ENCODE peak calls at places on chromosomes 6 and 20, in ten cellular contexts. B is esophagus muscularis mucosa, O is fibroblast of lung, J is BJ, C is lower lobe of right lung, Z is PC-3, Y is H1, W is Peyer's patch, I is foreskin fibroblast, Q is AG04450. G is an unnamed sample.

GRCh38 chr20:64114356-64114971 is 7.1 kb upstream of the NPBWR2 start:
- DNase-seq in B (no peak), O (no peak), J (no peak), C (no peak), Z (no peak), Y (no peak), W (peak), I (no peak), Q (no peak), G (no peak)

GRCh38 chr6:146578054-146578453 is 20.7 kb upstream of the ADGB start:
- DNase-seq in B (no peak), O (no peak), J (no peak), C (no peak), Z (peak), Y (no peak), W (no peak), I (peak), Q (no peak), G (no peak)

GRCh38 chr6:167214216-167214615 is 56.4 kb upstream of the GPR31 start:
- DNase-seq in B (no peak), O (no peak), J (no peak), C (no peak), Z (no peak), Y (no peak), W (no peak), I (no peak), Q (no peak), G (no peak)

GRCh38 chr6:104689551-104690205 is 170.0 kb downstream of the HACE1 start:
- DNase-seq in B (no peak), O (no peak), J (no peak), C (no peak), Z (peak), Y (no peak), W (no peak), I (peak), Q (no peak), G (no peak)

GRCh38 chr6:161079566-161080262 is 88.1 kb downstream of the MAP3K4 start:
- DNase-seq in B (no peak), O (peak), J (peak), C (no peak), Z (peak), Y (no peak), W (no peak), I (peak), Q (peak), G (peak)

GRCh38 chr6:28803337-28803709 is 120.5 kb downstream of the TRIM27 start:
- DNase-seq in B (no peak), O (no peak), J (no peak), C (no peak), Z (no peak), Y (no peak), W (no peak), I (no peak), Q (no peak), G (no peak)

GRCh38 chr6:151389640-151390275 is 1.6 kb downstream of the ZBTB2 start:
- DNase-seq in B (no peak), O (peak), J (peak), C (peak), Z (peak), Y (no peak), W (peak), I (peak), Q (no peak), G (no peak)

GRCh38 chr6:16836186-16836981 is 75.1 kb upstream of the ATXN1 start:
- DNase-seq in B (no peak), O (peak), J (peak), C (no peak), Z (no peak), Y (no peak), W (no peak), I (peak), Q (no peak), G (no peak)

GRCh38 chr20:54356726-54357235 is 118.6 kb upstream of the DOK5 start:
- DNase-seq in B (no peak), O (peak), J (no peak), C (no peak), Z (no peak), Y (no peak), W (no peak), I (peak), Q (no peak), G (no peak)

GRCh38 chr6:19838442-19839236 is 1.5 kb downstream of the ID4 start:
- DNase-seq in B (no peak), O (peak), J (no peak), C (peak), Z (peak), Y (peak), W (peak), I (peak), Q (no peak), G (no peak)

GRCh38 chr20:43102394-43102793 is 87.3 kb downstream of the PTPRT start:
- DNase-seq in B (no peak), O (no peak), J (no peak), C (no peak), Z (no peak), Y (peak), W (no peak), I (no peak), Q (no peak), G (no peak)

GRCh38 chr6:128371113-128371512 is 149.3 kb downstream of the PTPRK start:
- DNase-seq in B (no peak), O (no peak), J (no peak), C (no peak), Z (no peak), Y (no peak), W (no peak), I (no peak), Q (no peak), G (no peak)

GRCh38 chr6:128367437-128367836 is 153.0 kb downstream of the PTPRK start:
- DNase-seq in B (no peak), O (no peak), J (no peak), C (no peak), Z (peak), Y (no peak), W (no peak), I (peak), Q (no peak), G (no peak)

GRCh38 chr6:128365520-128366160 is 154.8 kb downstream of the PTPRK start:
- DNase-seq in B (no peak), O (no peak), J (no peak), C (no peak), Z (peak), Y (no peak), W (no peak), I (no peak), Q (no peak), G (no peak)

GRCh38 chr6:128368213-128369000 is 152.0 kb downstream of the PTPRK start:
- DNase-seq in B (no peak), O (no peak), J (peak), C (no peak), Z (peak), Y (no peak), W (no peak), I (peak), Q (no peak), G (no peak)

GRCh38 chr6:128370072-128370471 is 150.3 kb downstream of the PTPRK start:
- DNase-seq in B (no peak), O (peak), J (peak), C (no peak), Z (peak), Y (no peak), W (no peak), I (peak), Q (no peak), G (peak)
- TF ChIP-seq CTCF in B (no peak), O (no peak), J (no peak), C (no peak), Z (no peak), Y (no peak), W (no peak), I (no peak), Q (peak), G (no peak)

GRCh38 chr20:17407550-17407949 is 123.6 kb downstream of the BFSP1 start:
- DNase-seq in B (no peak), O (no peak), J (no peak), C (no peak), Z (no peak), Y (no peak), W (no peak), I (no peak), Q (no peak), G (no peak)
- H3K4me3 ChIP-seq in B (no peak), O (no peak), J (no peak), C (no peak), Z (no peak), Y (no peak), W (no peak), I (no peak), Q (no peak), G (no peak)

GRCh38 chr20:3863317-3863716 is 16.7 kb downstream of the MAVS start:
- DNase-seq in B (no peak), O (no peak), J (no peak), C (no peak), Z (no peak), Y (no peak), W (no peak), I (no peak), Q (no peak), G (no peak)

GRCh38 chr20:3864518-3864917 is 17.9 kb downstream of the MAVS start:
- DNase-seq in B (no peak), O (no peak), J (no peak), C (no peak), Z (no peak), Y (no peak), W (no peak), I (no peak), Q (no peak), G (no peak)

GRCh38 chr20:3861191-3861590 is 14.6 kb downstream of the MAVS start:
- DNase-seq in B (no peak), O (no peak), J (no peak), C (no peak), Z (no peak), Y (no peak), W (no peak), I (no peak), Q (no peak), G (no peak)

GRCh38 chr20:3865152-3865886 is 18.7 kb downstream of the MAVS start:
- DNase-seq in B (no peak), O (no peak), J (no peak), C (no peak), Z (no peak), Y (no peak), W (no peak), I (no peak), Q (no peak), G (no peak)

GRCh38 chr20:3862333-3862732 is 15.7 kb downstream of the MAVS start:
- DNase-seq in B (no peak), O (no peak), J (no peak), C (no peak), Z (no peak), Y (no peak), W (no peak), I (no peak), Q (no peak), G (no peak)
- TF ChIP-seq CTCF in B (no peak), O (no peak), J (no peak), C (no peak), Z (no peak), Y (no peak), W (no peak), I (no peak), Q (no peak), G (no peak)

GRCh38 chr20:14335122-14335521 is 2.3 kb downstream of the FLRT3 start:
- DNase-seq in B (no peak), O (no peak), J (no peak), C (no peak), Z (no peak), Y (no peak), W (no peak), I (no peak), Q (no peak), G (no peak)
- H3K4me3 ChIP-seq in B (no peak), O (peak), J (no peak), C (peak), Z (peak), Y (no peak), W (no peak), I (no peak), Q (no peak), G (no peak)

DNA sequence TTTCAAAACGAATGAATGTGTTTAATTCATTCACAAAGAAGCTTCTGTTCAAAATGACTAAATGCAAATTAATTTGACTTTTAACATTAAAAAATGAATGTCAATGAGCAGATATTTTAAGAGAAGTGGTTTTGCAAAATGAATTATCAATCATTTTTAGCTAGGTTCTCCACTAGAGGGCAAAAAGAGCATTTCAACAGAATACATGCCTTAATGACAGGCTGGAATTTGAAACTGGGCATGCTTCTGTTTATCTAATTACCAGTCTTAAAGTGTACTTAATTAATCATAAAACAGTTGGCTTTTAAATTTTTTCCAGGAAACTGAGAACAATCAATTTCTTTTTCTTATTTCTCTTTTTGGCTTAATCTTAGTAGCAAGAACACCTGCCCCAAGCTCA is 63.8 kb upstream of the TINAG start:
- DNase-seq in B (no peak), O (peak), J (no peak), C (no peak), Z (peak), Y (no peak), W (no peak), I (peak), Q (no peak), G (no peak)
- TF ChIP-seq CTCF in B (peak), O (peak), J (peak), C (peak), Z (peak), Y (no peak), W (peak), I (peak), Q (peak), G (peak)

GRCh38 chr6:137491478-137491877 is 2.7 kb downstream of the OLIG3 start:
- DNase-seq in B (peak), O (no peak), J (no peak), C (no peak), Z (no peak), Y (no peak), W (no peak), I (no peak), Q (no peak), G (no peak)

GRCh38 chr6:137490961-137491360 is 3.2 kb downstream of the OLIG3 start:
- DNase-seq in B (peak), O (no peak), J (no peak), C (no peak), Z (no peak), Y (no peak), W (no peak), I (no peak), Q (no peak), G (no peak)

GRCh38 chr6:137489410-137490371 is 4.5 kb downstream of the OLIG3 start:
- DNase-seq in B (peak), O (peak), J (no peak), C (peak), Z (no peak), Y (no peak), W (no peak), I (no peak), Q (no peak), G (no peak)

GRCh38 chr6:137488736-137489409 is 5.3 kb downstream of the OLIG3 start:
- DNase-seq in B (peak), O (no peak), J (no peak), C (peak), Z (no peak), Y (no peak), W (no peak), I (no peak), Q (no peak), G (no peak)

GRCh38 chr6:137490506-137490905 is 3.7 kb downstream of the OLIG3 start:
- DNase-seq in B (peak), O (no peak), J (no peak), C (no peak), Z (no peak), Y (no peak), W (no peak), I (no peak), Q (no peak), G (no peak)
- H3K4me3 ChIP-seq in B (no peak), O (no peak), J (no peak), C (no peak), Z (no peak), Y (no peak), W (no peak), I (no peak), Q (no peak), G (no peak)

GRCh38 chr6:33404884-33405283 is 5.9 kb upstream of the PHF1 start:
- DNase-seq in B (no peak), O (no peak), J (no peak), C (no peak), Z (no peak), Y (no peak), W (no peak), I (no peak), Q (no peak), G (no peak)

GRCh38 chr6:33406161-33406560 is 4.7 kb upstream of the PHF1 start:
- DNase-seq in B (no peak), O (no peak), J (no peak), C (no peak), Z (no peak), Y (no peak), W (no peak), I (no peak), Q (no peak), G (no peak)

GRCh38 chr6:33405541-33405940 is 5.3 kb upstream of the PHF1 start:
- DNase-seq in B (no peak), O (no peak), J (no peak), C (no peak), Z (no peak), Y (no peak), W (no peak), I (no peak), Q (no peak), G (no peak)

GRCh38 chr6:33410050-33410710 is 634 bp upstream of the PHF1 start:
- DNase-seq in B (peak), O (peak), J (peak), C (peak), Z (peak), Y (peak), W (peak), I (peak), Q (peak), G (peak)

GRCh38 chr6:33407132-33407718 is 3.6 kb upstream of the PHF1 start:
- DNase-seq in B (no peak), O (peak), J (no peak), C (no peak), Z (peak), Y (no peak), W (no peak), I (peak), Q (no peak), G (peak)
- TF ChIP-seq CTCF in B (no peak), O (peak), J (peak), C (no peak), Z (peak), Y (no peak), W (no peak), I (peak), Q (peak), G (peak)

GRCh38 chr20:24470782-24471582 is 1.6 kb downstream of the SYNDIG1 start:
- DNase-seq in B (no peak), O (no peak), J (no peak), C (no peak), Z (no peak), Y (no peak), W (no peak), I (peak), Q (no peak), G (no peak)
- H3K4me3 ChIP-seq in B (peak), O (no peak), J (peak), C (no peak), Z (no peak), Y (peak), W (peak), I (peak), Q (no peak), G (peak)

DNA sequence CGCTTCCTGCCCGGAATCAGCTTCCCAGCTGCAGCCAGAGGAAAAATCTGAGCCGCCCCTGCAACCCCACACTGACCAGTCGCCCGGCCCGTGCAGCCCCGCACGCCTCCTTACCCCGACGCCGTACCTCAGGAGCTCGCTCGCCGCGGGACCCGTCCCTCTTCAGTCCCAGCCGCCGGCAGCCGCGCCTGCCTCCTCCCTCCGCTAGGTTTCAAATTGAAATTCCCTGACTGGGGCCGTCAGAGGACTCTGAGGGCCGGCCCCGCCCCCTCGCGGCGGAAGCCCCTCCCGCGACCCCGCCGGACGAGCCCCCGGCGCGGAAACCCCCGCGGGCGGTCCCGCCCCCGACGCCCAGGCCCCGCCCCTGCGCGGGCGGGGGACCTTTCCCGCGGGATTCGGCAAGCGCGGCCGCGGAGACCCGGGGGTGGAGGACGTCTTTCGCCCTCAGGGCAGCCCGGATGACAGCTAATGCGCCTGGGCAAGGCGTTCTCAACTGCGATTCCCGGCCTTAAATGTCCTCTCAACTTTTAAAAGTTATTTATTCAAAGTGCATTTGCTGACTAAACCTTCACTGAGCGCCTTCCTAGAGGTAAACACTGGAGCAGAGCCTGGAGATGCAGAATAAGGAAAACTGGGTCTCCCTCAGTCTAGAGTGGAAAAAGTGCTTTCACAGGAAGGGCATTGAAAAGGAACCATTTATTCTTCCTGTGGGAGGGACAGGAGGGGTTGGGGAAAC is at the start of gene EPB41L2:
- DNase-seq in B (peak), O (peak), J (peak), C (peak), Z (peak), Y (peak), W (peak), I (peak), Q (peak), G (peak)
- TF ChIP-seq CTCF in B (no peak), O (no peak), J (peak), C (peak), Z (no peak), Y (peak), W (no peak), I (no peak), Q (peak), G (peak)

GRCh38 chr6:3628143-3628840 is 123.2 kb downstream of the PXDC1 start:
- DNase-seq in B (no peak), O (no peak), J (no peak), C (no peak), Z (no peak), Y (no peak), W (no peak), I (no peak), Q (no peak), G (no peak)
- H3K4me3 ChIP-seq in B (peak), O (no peak), J (no peak), C (no peak), Z (no peak), Y (no peak), W (no peak), I (no peak), Q (no peak), G (no peak)

G was measured in astrocyte of the cerebellum.